ENCODE peak calls at places on chromosomes 13 and 19, in five cellular contexts. P is PC-3, Z is GM23338, N is fibroblast of lung, R is GM23248. C is an unnamed sample.

GRCh38 chr13:50609016-50609415 is 234.5 kb downstream of the DLEU7 start:
- DNase-seq in R (no peak), Z (no peak), N (no peak), P (no peak), C (no peak)

GRCh38 chr13:86174632-86175031 is 375.4 kb upstream of the SLITRK6 start:
- DNase-seq in N (peak), P (peak), R (no peak), Z (peak), C (no peak)

GRCh38 chr13:60397693-60398437 is 845 bp downstream of the TDRD3 start:
- DNase-seq in Z (peak), N (peak), P (peak), R (peak), C (peak)

GRCh38 chr19:55097864-55098715 is 19.3 kb downstream of the PPP1R12C start:
- DNase-seq in Z (no peak), R (no peak), N (no peak), P (no peak), C (no peak)

GRCh38 chr19:4597975-4598671 is 38.6 kb upstream of the SEMA6B start:
- DNase-seq in N (no peak), Z (peak), P (peak), R (peak), C (peak)

GRCh38 chr13:30739646-30740642 is 4.6 kb downstream of the ALOX5AP start:
- DNase-seq in P (peak), N (peak), R (peak), Z (no peak), C (peak)

GRCh38 chr13:111020546-111020945 is 94.6 kb upstream of the ARHGEF7 start:
- DNase-seq in R (no peak), P (peak), Z (no peak), N (no peak), C (no peak)

GRCh38 chr19:56114051-56114694 is 6.9 kb downstream of the ZNF787 start:
- DNase-seq in N (no peak), P (no peak), Z (no peak), R (no peak), C (no peak)

GRCh38 chr19:3618144-3618810 is 8.3 kb downstream of the CACTIN start:
- DNase-seq in Z (peak), N (peak), R (peak), P (peak), C (peak)

GRCh38 chr19:30330266-30330665 is 41.9 kb upstream of the ZNF536 start:
- DNase-seq in Z (no peak), R (no peak), N (no peak), P (no peak), C (no peak)

GRCh38 chr13:62278271-62278670 is 862.6 kb upstream of the PCDH20 start:
- DNase-seq in Z (no peak), N (no peak), P (no peak), R (no peak), C (no peak)

GRCh38 chr13:30222253-30222652 is 85.1 kb downstream of the KATNAL1 start:
- DNase-seq in P (peak), R (peak), N (no peak), Z (no peak), C (no peak)

GRCh38 chr19:38388310-38389100 is at the start of gene SPRED3:
- DNase-seq in Z (peak), N (peak), P (peak), R (peak), C (no peak)

GRCh38 chr19:13181747-13182388 is 31.7 kb downstream of the IER2 start:
- DNase-seq in R (peak), P (peak), N (peak), Z (no peak), C (peak)

GRCh38 chr19:20078696-20079095 is 896 bp downstream of the ZNF90 start:
- DNase-seq in P (no peak), Z (peak), N (peak), R (peak), C (no peak)

GRCh38 chr19:36136975-36137686 is 2.7 kb upstream of the CAPNS1 start:
- DNase-seq in Z (no peak), R (peak), N (peak), P (peak), C (peak)

GRCh38 chr13:107864543-107865460 is 350.5 kb downstream of the LIG4 start:
- DNase-seq in R (peak), P (peak), N (peak), Z (peak), C (peak)

GRCh38 chr19:10612515-10613119 is 12.7 kb upstream of the SLC44A2 start:
- DNase-seq in P (no peak), R (peak), N (peak), Z (no peak), C (no peak)

GRCh38 chr19:6199240-6199983 is 63.9 kb downstream of the ACSBG2 start:
- DNase-seq in Z (peak), N (peak), P (peak), R (peak), C (peak)

GRCh38 chr19:11435833-11436313 is 438 bp downstream of the PRKCSH start:
- DNase-seq in N (peak), R (peak), Z (peak), P (peak), C (no peak)

GRCh38 chr19:2332341-2333026 is 4.0 kb downstream of the SPPL2B start:
- DNase-seq in P (no peak), R (no peak), N (no peak), Z (no peak), C (peak)

GRCh38 chr13:109586509-109587346 is 199.7 kb downstream of the IRS2 start:
- DNase-seq in P (no peak), R (no peak), N (no peak), Z (peak), C (no peak)

GRCh38 chr19:4066176-4066606 is 508 bp downstream of the ZBTB7A start:
- DNase-seq in Z (no peak), N (no peak), P (no peak), R (no peak), C (no peak)

GRCh38 chr19:30788105-30788765 is 416.1 kb downstream of the ZNF536 start:
- DNase-seq in Z (no peak), P (no peak), N (no peak), R (no peak), C (no peak)

GRCh38 chr13:69296130-69296529 is 811.5 kb upstream of the ATXN8OS start:
- DNase-seq in R (no peak), N (no peak), P (no peak), Z (no peak), C (no peak)

GRCh38 chr13:29577135-29578051 is 18.1 kb downstream of the SLC7A1 start:
- DNase-seq in Z (no peak), N (no peak), R (peak), P (peak), C (no peak)

GRCh38 chr13:75364131-75364713 is 117.7 kb downstream of the TBC1D4 start:
- DNase-seq in N (no peak), R (no peak), Z (no peak), P (peak), C (no peak)

GRCh38 chr13:113787694-113788093 is 28.7 kb downstream of the TMEM255B start:
- DNase-seq in N (no peak), R (no peak), P (no peak), Z (no peak), C (no peak)

GRCh38 chr19:2529473-2529918 is 53.6 kb downstream of the GADD45B start:
- DNase-seq in P (peak), N (peak), Z (no peak), R (peak), C (no peak)

GRCh38 chr13:90968510-90968909 is 379.0 kb upstream of the MIR17HG start:
- DNase-seq in Z (peak), P (peak), N (peak), R (peak), C (peak)

GRCh38 chr13:43316997-43317396 is 293.6 kb downstream of the DNAJC15 start:
- DNase-seq in P (no peak), R (peak), Z (peak), N (peak), C (peak)

GRCh38 chr13:95438297-95438696 is 114.2 kb upstream of the CLDN10 start:
- DNase-seq in Z (no peak), N (no peak), R (no peak), P (no peak), C (no peak)

DNA sequence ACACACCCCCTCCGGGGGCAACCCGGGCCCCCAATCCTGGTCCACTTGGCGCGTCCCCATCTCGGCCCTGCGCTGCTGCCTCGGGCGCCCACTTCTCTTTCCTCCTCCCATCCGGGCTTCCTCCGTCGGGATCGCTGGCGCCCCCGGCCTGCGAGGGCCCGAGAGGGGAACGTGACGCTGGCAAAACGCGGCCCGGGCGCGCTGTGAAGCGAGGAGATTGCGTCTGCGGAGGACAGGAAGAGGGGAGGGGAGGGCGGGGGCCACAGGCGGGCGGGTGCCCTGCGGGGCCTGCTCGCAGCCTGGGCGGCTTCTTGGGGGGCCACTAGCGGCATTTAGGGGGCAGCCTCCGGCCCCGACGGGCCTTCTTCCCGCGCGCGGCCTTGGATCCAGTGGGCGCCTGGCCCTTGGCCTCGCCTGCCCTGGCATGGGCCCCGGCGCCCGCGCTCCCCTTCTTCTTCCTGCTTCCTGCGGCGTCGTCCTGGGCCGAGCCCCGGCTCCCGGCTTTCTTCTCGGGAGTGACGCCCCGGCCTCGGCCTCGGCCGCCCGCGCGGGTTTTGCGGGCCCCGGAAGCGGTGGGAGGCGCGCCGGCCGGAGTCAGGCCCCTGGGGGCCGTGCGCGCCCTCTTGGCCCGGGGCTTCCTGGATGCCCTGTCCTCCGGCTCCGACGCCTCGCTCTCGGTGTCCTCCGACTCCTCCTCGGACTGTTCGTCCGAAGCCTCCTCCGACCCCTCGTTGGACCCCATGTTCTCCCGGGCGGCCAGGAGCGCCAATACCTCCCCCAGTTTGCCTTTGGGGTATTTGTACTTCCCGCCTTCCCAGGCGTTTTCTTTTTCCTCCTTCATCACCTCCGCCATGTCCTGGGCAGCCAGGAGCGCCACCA is 2.2 kb downstream of the PNMA8B start:
- DNase-seq in N (no peak), Z (peak), P (no peak), R (peak), C (no peak)
- TF ChIP-seq EZH2 in N (no peak), Z (peak), P (no peak), R (no peak), C (no peak)

GRCh38 chr19:45075215-45076028 is 856 bp downstream of the ZNF296 start:
- DNase-seq in N (peak), P (peak), R (peak), Z (peak), C (no peak)
- TF ChIP-seq EZH2 in N (no peak), P (no peak), R (no peak), Z (no peak), C (no peak)

GRCh38 chr13:27971236-27971645 is 2.1 kb upstream of the CDX2 start:
- DNase-seq in Z (peak), P (no peak), N (no peak), R (no peak), C (no peak)
- TF ChIP-seq EZH2 in Z (no peak), P (no peak), N (no peak), R (no peak), C (no peak)

DNA sequence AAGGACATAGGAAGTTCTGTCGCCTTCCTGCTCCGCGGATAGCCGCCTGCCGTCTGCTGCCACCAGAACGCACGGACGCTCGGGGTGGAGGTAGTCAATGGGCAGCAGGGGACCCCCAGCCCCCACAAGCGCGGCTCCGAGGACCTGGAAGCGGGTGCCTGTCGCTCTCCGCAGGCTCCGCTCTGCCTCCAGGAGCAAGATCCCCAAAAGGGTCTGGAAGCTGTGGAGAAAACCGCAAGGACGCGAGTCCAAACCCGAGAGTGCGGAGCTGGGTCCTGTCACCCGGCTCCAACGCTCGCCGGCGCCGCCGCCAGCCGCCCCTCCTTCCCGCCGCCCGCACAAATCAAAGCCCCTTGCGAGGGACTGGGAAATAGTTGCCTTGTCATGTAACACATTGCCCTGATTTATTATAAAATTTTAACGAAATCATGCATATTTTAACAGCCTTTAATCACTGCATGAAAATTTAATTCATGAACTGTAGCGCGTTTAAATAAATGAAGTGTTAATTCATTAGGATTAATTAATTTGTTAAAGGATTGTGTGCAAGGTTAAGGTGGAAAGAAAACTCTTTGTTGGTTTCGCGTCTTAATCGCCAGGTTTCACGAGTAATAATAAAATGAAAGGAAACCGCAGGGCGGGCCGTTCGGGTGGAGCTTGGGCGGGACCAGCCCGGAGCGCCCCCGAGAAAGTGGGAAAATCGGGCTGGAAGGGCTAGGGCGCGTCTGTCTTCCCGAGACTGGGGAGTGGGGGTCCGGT is 5.5 kb upstream of the POU4F1 start:
- DNase-seq in Z (peak), R (peak), P (no peak), N (peak), C (no peak)
- TF ChIP-seq EZH2 in Z (peak), R (peak), P (no peak), N (peak), C (peak)

DNA sequence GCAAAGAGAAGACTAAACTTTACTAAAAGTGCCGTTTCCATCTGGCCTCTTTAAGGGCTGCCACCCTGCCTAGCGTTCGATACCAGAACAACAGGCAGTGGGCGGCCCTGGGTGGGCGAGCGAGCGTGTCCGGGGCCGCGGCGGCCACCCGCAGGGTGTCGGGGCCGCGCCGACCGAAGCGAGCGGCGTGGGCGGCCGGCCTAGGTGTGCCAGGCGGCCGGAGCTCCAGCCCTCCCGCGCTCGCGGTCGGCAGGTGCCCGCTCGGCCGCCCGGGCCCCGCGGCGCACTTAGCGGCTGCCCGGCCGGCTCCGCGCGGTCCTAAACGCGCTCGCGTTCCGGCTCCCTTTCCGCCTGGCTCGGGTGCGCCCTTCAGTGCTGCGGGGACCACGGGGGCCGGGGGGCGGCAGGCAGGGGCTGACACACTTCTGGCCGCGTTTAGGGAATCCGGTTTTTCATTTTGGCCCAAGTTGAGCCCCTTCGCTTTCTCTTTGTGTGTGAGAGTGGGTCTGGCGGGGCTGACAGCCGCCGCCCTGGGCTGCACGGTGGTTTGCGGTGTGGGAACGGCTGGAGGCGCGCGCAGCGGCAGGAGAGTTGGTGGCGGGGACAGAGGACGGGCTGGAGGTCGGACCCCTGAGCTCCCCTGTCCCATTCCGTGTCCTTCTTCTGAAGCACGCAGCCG is 2.9 kb downstream of the FGF9 start:
- DNase-seq in N (peak), P (peak), Z (peak), R (peak), C (peak)
- TF ChIP-seq EZH2 in N (no peak), P (no peak), Z (peak), R (no peak), C (no peak)

DNA sequence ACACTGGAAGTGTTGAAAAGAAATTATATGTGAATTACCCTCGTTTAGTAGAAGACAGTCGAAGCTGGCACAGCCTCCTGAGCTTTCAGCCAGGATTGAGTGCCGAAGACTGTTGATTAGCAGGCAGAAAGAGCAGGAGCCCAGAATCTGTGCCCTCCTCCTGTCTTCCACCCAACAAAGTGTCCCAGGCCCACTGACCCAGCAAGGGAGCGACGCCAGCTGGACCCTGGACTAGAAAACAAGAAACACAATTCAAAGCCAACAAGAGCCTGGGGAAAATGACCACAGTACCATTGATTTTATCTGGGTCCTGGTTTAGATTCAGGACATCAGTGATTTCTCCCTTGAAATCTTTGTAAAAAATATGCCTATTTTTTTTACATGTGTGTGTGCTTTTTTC is 120.7 kb downstream of the RXFP2 start:
- DNase-seq in Z (no peak), R (no peak), N (no peak), P (no peak), C (no peak)
- TF ChIP-seq EZH2 in Z (no peak), R (no peak), N (no peak), P (no peak), C (no peak)

GRCh38 chr19:50419022-50419579 is 363 bp downstream of the SPIB start:
- DNase-seq in P (no peak), R (no peak), N (no peak), Z (peak), C (no peak)
- TF ChIP-seq EZH2 in P (no peak), R (no peak), N (no peak), Z (no peak), C (no peak)

GRCh38 chr19:24004166-24004565 is 82.8 kb upstream of the ZNF254 start:
- DNase-seq in N (no peak), Z (no peak), P (peak), R (no peak), C (no peak)
- TF ChIP-seq EZH2 in N (no peak), Z (no peak), P (no peak), R (no peak), C (no peak)

C was measured in A673.